ENCODE peak calls at places on chromosomes 6 and 20, in six cellular contexts. K is astrocyte, E is adrenal gland, Q is upper lobe of left lung, Z is A549, J is heart left ventricle. X is an unnamed sample. For H3K9me3 and H3K4me1, the result is how much of the 10 kb centered on the place peaks cover.

GRCh38 chr6:136228811-136229210 is 21.3 kb downstream of the MTFR2 start:
- DNase-seq in K (no peak), E (no peak), Q (no peak), Z (no peak), J (no peak), X (no peak)

GRCh38 chr6:158213925-158214674 is 46.0 kb downstream of the GTF2H5 start:
- DNase-seq in K (peak), E (peak), Q (peak), Z (peak), J (peak), X (no peak)

GRCh38 chr20:6184086-6184485 is 61.3 kb upstream of the FERMT1 start:
- DNase-seq in K (no peak), E (no peak), Q (no peak), Z (no peak), J (no peak), X (no peak)

GRCh38 chr6:20808439-20808838 is 274.2 kb downstream of the CDKAL1 start:
- DNase-seq in K (no peak), E (no peak), Q (no peak), Z (no peak), J (no peak), X (no peak)

GRCh38 chr6:132499757-132500156 is 13.2 kb downstream of the STX7 start:
- DNase-seq in K (no peak), E (no peak), Q (no peak), Z (no peak), J (no peak), X (no peak)

GRCh38 chr6:44001318-44001868 is 125.9 kb downstream of the MRPL14 start:
- DNase-seq in K (no peak), E (no peak), Q (peak), Z (no peak), J (no peak), X (no peak)

GRCh38 chr6:27059621-27060425 is 187.7 kb upstream of the PRSS16 start:
- DNase-seq in K (no peak), E (no peak), Q (no peak), Z (no peak), J (no peak), X (peak)

GRCh38 chr6:137224890-137225198 is 5.7 kb upstream of the IFNGR1 start:
- DNase-seq in K (no peak), E (no peak), Q (peak), Z (no peak), J (no peak), X (no peak)

GRCh38 chr6:104286641-104287040 is 573.1 kb downstream of the HACE1 start:
- DNase-seq in K (no peak), E (no peak), Q (no peak), Z (no peak), J (no peak), X (no peak)

GRCh38 chr6:21987501-21987957 is 309.3 kb downstream of the PRL start:
- DNase-seq in K (peak), E (peak), Q (peak), Z (no peak), J (peak), X (peak)

GRCh38 chr6:151763303-151763702 is 44.2 kb upstream of the ESR1 start:
- DNase-seq in K (peak), E (peak), Q (no peak), Z (no peak), J (no peak), X (no peak)

GRCh38 chr6:26240981-26241770 is 123.8 kb upstream of the BTN3A2 start:
- DNase-seq in K (peak), E (peak), Q (peak), Z (no peak), J (no peak), X (peak)

GRCh38 chr20:25272223-25273000 is 24.5 kb downstream of the PYGB start:
- DNase-seq in K (no peak), E (no peak), Q (no peak), Z (no peak), J (peak), X (no peak)

GRCh38 chr6:15677822-15678221 is 15.0 kb upstream of the DTNBP1 start:
- DNase-seq in K (no peak), E (no peak), Q (no peak), Z (no peak), J (no peak), X (no peak)

GRCh38 chr20:46354207-46354555 is 45.9 kb upstream of the CDH22 start:
- DNase-seq in K (no peak), E (no peak), Q (no peak), Z (no peak), J (no peak), X (no peak)

GRCh38 chr6:37101991-37102298 is 68.0 kb upstream of the PIM1 start:
- DNase-seq in K (no peak), E (no peak), Q (no peak), Z (no peak), J (no peak), X (no peak)

GRCh38 chr20:9262653-9263194 is 193.8 kb downstream of the PLCB4 start:
- DNase-seq in K (peak), E (no peak), Q (no peak), Z (no peak), J (no peak), X (no peak)

GRCh38 chr6:164331026-164331425 is 916.5 kb downstream of the QKI start:
- DNase-seq in K (no peak), E (no peak), Q (no peak), Z (no peak), J (no peak), X (no peak)

GRCh38 chr6:127481628-127482027 is 22.4 kb upstream of the KIAA0408 start:
- DNase-seq in K (peak), E (peak), Q (no peak), Z (no peak), J (no peak), X (no peak)

GRCh38 chr6:13536796-13537526 is 37.4 kb upstream of the SIRT5 start:
- DNase-seq in K (peak), E (no peak), Q (no peak), Z (no peak), J (no peak), X (no peak)

GRCh38 chr20:32332614-32333013 is 25.5 kb upstream of the ASXL1 start:
- DNase-seq in K (peak), E (peak), Q (no peak), Z (no peak), J (no peak), X (no peak)

GRCh38 chr20:24465730-24466129 is 3.7 kb upstream of the SYNDIG1 start:
- DNase-seq in K (peak), E (no peak), Q (no peak), Z (no peak), J (peak), X (no peak)

GRCh38 chr6:96279084-96279483 is 242.5 kb upstream of the UFL1 start:
- DNase-seq in K (no peak), E (no peak), Q (no peak), Z (no peak), J (no peak), X (no peak)

GRCh38 chr6:4856779-4857178 is 80.6 kb downstream of the CDYL start:
- DNase-seq in K (no peak), E (no peak), Q (no peak), Z (no peak), J (no peak), X (no peak)

GRCh38 chr6:53773044-53773696 is 21.6 kb upstream of the LRRC1 start:
- DNase-seq in K (no peak), E (no peak), Q (no peak), Z (no peak), J (no peak), X (no peak)

GRCh38 chr6:28443112-28443773 is at the start of gene ZSCAN23:
- DNase-seq in K (peak), E (peak), Q (peak), Z (no peak), J (peak), X (peak)
- H3K4me3 ChIP-seq in K (peak), E (peak), Q (peak), Z (no peak), J (peak), X (peak)

GRCh38 chr6:154768280-154768679 is 35.1 kb downstream of the SCAF8 start:
- DNase-seq in K (no peak), E (no peak), Q (no peak), Z (no peak), J (no peak), X (no peak)

GRCh38 chr6:154767419-154767818 is 34.2 kb downstream of the SCAF8 start:
- DNase-seq in K (no peak), E (peak), Q (no peak), Z (no peak), J (no peak), X (no peak)

GRCh38 chr6:154765273-154765672 is 32.1 kb downstream of the SCAF8 start:
- DNase-seq in K (no peak), E (no peak), Q (no peak), Z (no peak), J (no peak), X (no peak)

GRCh38 chr6:154766993-154767392 is 33.8 kb downstream of the SCAF8 start:
- DNase-seq in K (peak), E (peak), Q (no peak), Z (no peak), J (no peak), X (no peak)

GRCh38 chr6:154766288-154766687 is 33.1 kb downstream of the SCAF8 start:
- DNase-seq in K (no peak), E (no peak), Q (no peak), Z (no peak), J (no peak), X (no peak)
- H3K9me3 ChIP-seq in K (under half), E (under half), Q (under half), Z (under half), J (under half), X (under half)

GRCh38 chr20:1376007-1376406 is 16.8 kb downstream of the FKBP1A start:
- DNase-seq in K (no peak), E (no peak), Q (peak), Z (no peak), J (no peak), X (no peak)

GRCh38 chr20:1375515-1375914 is 17.3 kb downstream of the FKBP1A start:
- DNase-seq in K (peak), E (peak), Q (no peak), Z (no peak), J (no peak), X (no peak)

GRCh38 chr20:1373036-1373435 is 19.8 kb downstream of the FKBP1A start:
- DNase-seq in K (no peak), E (no peak), Q (no peak), Z (no peak), J (no peak), X (no peak)

GRCh38 chr20:1373614-1374013 is 19.2 kb downstream of the FKBP1A start:
- DNase-seq in K (no peak), E (no peak), Q (no peak), Z (no peak), J (no peak), X (no peak)

DNA sequence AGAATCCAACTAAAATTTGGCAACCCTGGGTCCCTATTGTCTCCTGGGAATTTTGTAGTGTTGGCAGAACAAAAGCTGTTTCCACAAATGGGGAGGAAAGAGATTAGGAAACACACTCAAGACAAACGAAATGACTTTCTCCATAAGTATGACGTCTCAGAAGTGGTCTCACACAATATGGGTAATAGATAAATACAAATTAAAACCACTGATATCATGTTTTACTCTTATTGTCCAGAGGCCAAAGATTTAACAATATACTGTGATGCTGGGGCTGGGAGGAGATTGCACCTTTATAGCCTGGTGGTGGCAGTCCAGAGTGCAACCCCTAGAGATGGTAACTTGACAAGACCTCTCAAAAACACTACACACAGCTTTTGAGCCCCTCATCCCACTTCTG is 18.6 kb downstream of the FKBP1A start:
- DNase-seq in K (no peak), E (no peak), Q (no peak), Z (no peak), J (no peak), X (no peak)
- H3K4me1 ChIP-seq in K (under half), E (under half), Q (half or more), Z (under half), J (half or more), X (under half)

GRCh38 chr6:63352587-63353281 is 33.0 kb upstream of the LGSN start:
- DNase-seq in K (peak), E (peak), Q (peak), Z (no peak), J (peak), X (peak)

GRCh38 chr6:63349401-63349800 is 29.6 kb upstream of the LGSN start:
- DNase-seq in K (no peak), E (no peak), Q (no peak), Z (no peak), J (no peak), X (no peak)

GRCh38 chr6:63348836-63349235 is 29.1 kb upstream of the LGSN start:
- DNase-seq in K (no peak), E (no peak), Q (no peak), Z (no peak), J (no peak), X (no peak)

GRCh38 chr6:63353282-63353630 is 33.5 kb upstream of the LGSN start:
- DNase-seq in K (no peak), E (no peak), Q (no peak), Z (no peak), J (no peak), X (no peak)

DNA sequence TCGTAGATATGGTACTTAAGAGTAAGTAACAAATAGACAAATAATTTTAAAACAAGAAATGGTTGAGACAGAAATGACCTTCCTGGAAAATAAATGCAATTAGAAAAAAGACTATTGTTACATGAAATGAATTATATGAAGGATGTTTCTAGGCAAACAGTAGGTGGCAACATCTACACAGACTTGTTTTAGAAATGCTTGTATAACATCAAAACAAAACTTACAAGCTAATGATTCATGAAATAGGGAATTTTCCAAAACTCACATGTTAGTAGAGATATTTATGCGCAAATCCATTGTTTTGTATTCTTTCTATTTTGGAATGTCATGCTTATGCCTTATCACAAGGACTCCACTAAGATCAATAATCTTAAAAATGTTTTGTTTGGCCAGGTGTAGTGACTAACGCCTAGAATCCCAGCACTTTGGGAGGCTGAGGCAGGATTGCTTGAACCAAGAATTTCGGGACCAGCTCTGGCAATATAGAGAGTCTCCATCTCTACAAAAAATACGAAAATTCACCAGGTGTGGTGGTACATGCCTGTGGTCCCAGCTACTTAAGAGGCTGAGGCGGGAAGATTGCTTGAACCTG is 32.3 kb upstream of the LGSN start:
- DNase-seq in K (peak), E (no peak), Q (no peak), Z (no peak), J (no peak), X (no peak)
- H3K4me3 ChIP-seq in K (no peak), E (no peak), Q (no peak), Z (no peak), J (no peak), X (no peak)

GRCh38 chr6:74713941-74714340 is 491.9 kb downstream of the COL12A1 start:
- DNase-seq in K (peak), E (no peak), Q (no peak), Z (no peak), J (no peak), X (no peak)

GRCh38 chr6:74715362-74716068 is 490.3 kb downstream of the COL12A1 start:
- DNase-seq in K (peak), E (no peak), Q (no peak), Z (no peak), J (no peak), X (no peak)

GRCh38 chr6:74720923-74721322 is 484.9 kb downstream of the COL12A1 start:
- DNase-seq in K (no peak), E (no peak), Q (no peak), Z (no peak), J (no peak), X (no peak)

DNA sequence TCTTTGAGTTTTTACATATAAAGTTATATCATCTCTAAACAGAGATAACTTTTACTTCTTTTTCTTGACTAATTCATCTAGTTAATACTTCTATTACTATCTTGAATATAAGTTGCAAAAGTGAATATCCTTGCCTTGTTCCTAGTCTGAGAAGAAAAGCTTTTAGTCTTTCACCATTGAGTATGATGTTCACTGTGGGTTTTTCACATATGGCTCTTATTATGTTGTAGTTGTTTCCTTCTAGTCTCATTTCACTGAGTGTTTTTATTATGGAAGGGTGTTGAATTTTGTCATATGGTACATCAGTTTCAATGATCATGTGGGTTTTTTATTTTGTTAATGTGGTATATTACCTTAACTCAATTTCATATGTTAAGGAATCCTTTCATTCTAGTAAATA is 488.3 kb downstream of the COL12A1 start:
- DNase-seq in K (no peak), E (no peak), Q (no peak), Z (no peak), J (no peak), X (no peak)
- H3K9me3 ChIP-seq in K (under half), E (under half), Q (under half), Z (under half), J (under half), X (under half)

GRCh38 chr6:11772109-11772830 is 6.3 kb downstream of the ADTRP start:
- DNase-seq in K (peak), E (no peak), Q (no peak), Z (peak), J (no peak), X (no peak)
- H3K4me1 ChIP-seq in K (half or more), E (under half), Q (under half), Z (under half), J (under half), X (under half)

DNA sequence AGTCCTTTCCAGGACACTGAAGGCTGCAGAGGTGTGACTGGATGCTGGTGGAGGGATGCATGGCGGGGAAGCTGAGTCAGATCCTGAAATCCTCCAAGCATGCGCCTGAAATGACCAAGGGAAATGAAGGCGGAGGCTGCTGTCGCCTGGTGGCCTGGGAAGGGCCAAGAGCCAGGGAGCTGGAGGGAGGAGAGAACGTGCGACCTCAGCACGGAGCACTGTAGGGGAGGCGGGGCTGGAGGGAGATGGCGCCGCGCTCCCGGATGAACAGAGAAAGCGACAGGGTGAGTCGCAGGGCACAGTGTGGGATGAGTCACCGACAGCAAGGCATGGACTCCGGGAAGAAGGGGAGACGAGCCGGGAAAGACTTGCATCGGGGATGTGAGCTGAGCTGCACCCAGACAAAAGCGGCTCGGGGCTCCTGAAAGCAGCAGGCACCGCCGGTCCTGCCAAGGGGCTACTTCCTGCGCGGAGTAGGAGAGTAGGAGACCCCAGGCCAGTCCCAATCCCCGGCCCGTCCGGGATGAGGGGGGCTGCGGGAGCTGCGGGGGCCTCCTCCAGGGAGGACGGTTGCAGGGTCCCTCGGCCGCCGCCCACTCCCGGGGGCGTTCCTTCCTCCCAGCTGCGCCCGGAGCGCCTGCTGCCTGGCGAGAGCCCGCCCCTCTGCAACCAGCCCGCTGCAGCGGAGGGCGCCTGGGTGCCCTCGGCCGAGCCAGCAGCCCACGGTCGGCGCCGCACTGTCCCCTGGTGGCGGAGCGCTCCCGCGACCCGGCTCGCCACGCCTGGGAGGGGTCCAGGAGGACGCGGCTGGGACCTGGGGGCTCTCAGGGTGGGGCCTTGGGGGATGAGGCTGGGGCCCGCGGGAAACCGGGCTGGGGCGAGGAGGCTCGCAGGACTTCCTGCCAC is 11.0 kb upstream of the NQO2 start:
- DNase-seq in K (peak), E (peak), Q (peak), Z (peak), J (peak), X (peak)
- H3K4me3 ChIP-seq in K (peak), E (peak), Q (peak), Z (peak), J (peak), X (peak)

DNA sequence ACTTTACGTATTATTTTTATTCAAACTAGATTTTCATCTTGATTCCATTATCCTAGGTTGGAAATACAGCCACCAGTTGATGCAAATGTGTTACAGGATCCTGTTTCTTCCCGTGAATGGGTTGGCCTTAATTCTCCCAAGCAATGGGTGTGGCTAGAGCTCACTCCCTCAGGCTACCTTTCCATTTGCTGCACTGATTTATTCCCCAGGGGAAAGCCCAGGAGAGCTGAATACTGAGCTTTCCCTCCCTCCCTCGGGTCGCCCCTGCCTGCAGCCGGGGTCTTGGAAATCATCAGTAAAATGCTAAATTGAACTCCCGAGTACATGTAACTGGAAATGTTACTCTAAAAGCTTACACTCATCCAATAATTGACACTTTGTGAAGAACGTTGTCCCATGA is 9.9 kb downstream of the SMOC2 start:
- DNase-seq in K (no peak), E (no peak), Q (no peak), Z (no peak), J (no peak), X (no peak)
- H3K9me3 ChIP-seq in K (under half), E (under half), Q (under half), Z (under half), J (under half), X (under half)

DNA sequence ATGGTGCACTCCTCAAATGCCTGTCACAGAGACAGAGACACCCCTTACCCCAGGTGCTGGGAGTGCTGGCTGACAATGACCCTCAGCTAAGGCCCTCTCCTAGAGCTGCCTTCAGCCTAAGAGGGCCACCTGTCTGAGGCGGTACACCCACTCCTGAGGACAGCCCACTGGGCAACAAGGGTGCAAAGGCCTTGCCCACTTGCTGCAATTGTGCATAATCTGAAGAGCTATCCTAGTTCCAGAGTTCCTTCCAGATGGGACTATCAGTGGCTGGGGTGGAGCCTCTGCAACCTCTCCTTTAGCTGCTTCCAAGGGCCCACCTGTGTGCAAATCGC is 87.6 kb downstream of the PREX1 start:
- DNase-seq in K (no peak), E (no peak), Q (no peak), Z (no peak), J (no peak), X (no peak)
- H3K4me1 ChIP-seq in K (under half), E (under half), Q (under half), Z (under half), J (under half), X (under half)